ENCODE peak calls at places on chromosomes 6 and 20, in six cellular contexts. M is effector CD4-positive, alpha-beta T cell; R is cardiac fibroblast; B is kidney tubule cell; W is T-helper 1 cell; N is trophoblast cell. H is an unnamed sample.

GRCh38 chr20:32908334-32909292 is 49.9 kb downstream of the EFCAB8 start:
- DNase-seq in N (no peak), W (no peak), B (no peak), M (no peak), R (no peak), H (no peak)

GRCh38 chr6:10837009-10837691 is 1.2 kb downstream of the MAK start:
- DNase-seq in B (peak), N (peak), W (no peak), R (peak), M (no peak), H (no peak)

GRCh38 chr6:43885399-43886066 is 115.5 kb downstream of the VEGFA start:
- DNase-seq in M (no peak), B (no peak), N (no peak), W (no peak), R (no peak), H (no peak)

GRCh38 chr20:24784607-24785006 is 164.5 kb upstream of the CST7 start:
- DNase-seq in M (no peak), R (no peak), W (no peak), N (no peak), B (no peak), H (no peak)

GRCh38 chr6:1178590-1178989 is 133.3 kb upstream of the FOXQ1 start:
- DNase-seq in M (no peak), N (no peak), W (no peak), R (no peak), B (no peak), H (no peak)

GRCh38 chr6:31441368-31442267 is 38.2 kb downstream of the MICA start:
- DNase-seq in R (peak), B (peak), M (peak), N (peak), W (peak), H (peak)

GRCh38 chr6:100506651-100507050 is 41.9 kb upstream of the SIM1 start:
- DNase-seq in W (no peak), B (peak), N (no peak), M (no peak), R (peak), H (no peak)

GRCh38 chr6:108635505-108636226 is 74.9 kb downstream of the FOXO3 start:
- DNase-seq in B (no peak), W (no peak), R (no peak), N (no peak), M (peak), H (peak)

GRCh38 chr6:108596947-108597346 is 36.2 kb downstream of the FOXO3 start:
- DNase-seq in R (no peak), B (no peak), M (no peak), W (no peak), N (no peak), H (no peak)

GRCh38 chr20:17612287-17612974 is 42.6 kb downstream of the DSTN start:
- DNase-seq in N (peak), W (no peak), R (peak), B (peak), M (peak), H (peak)

GRCh38 chr6:28838289-28838633 is 85.5 kb downstream of the TRIM27 start:
- DNase-seq in N (peak), W (peak), B (peak), M (peak), R (peak), H (peak)

GRCh38 chr6:128569737-128570438 is 49.5 kb upstream of the PTPRK start:
- DNase-seq in N (peak), M (no peak), B (peak), R (peak), W (no peak), H (no peak)

GRCh38 chr20:43936371-43936770 is 21.7 kb downstream of the TOX2 start:
- DNase-seq in M (no peak), B (no peak), W (no peak), R (no peak), N (no peak), H (no peak)

GRCh38 chr6:10725716-10726115 is 2.8 kb downstream of the TMEM14C start:
- DNase-seq in N (no peak), B (no peak), M (no peak), R (no peak), W (no peak), H (no peak)